ENCODE peak calls at places on chromosomes 13 and 19, in nine cellular contexts. W, P, H, J, Z, M, O, L and A are unnamed samples.

GRCh38 chr19:366951-367350 is 22.4 kb upstream of the MIER2 start:
- DNase-seq in W (no peak), P (no peak), H (no peak), J (no peak), Z (no peak), M (no peak), O (no peak), L (no peak), A (no peak)

GRCh38 chr13:110471156-110471832 is 90.2 kb downstream of the RAB20 start:
- DNase-seq in W (no peak), P (no peak), H (no peak), J (no peak), Z (no peak), M (peak), O (no peak), L (peak), A (no peak)

GRCh38 chr19:55581828-55582223 is 1.2 kb upstream of the ZNF579 start:
- DNase-seq in W (no peak), P (no peak), H (no peak), J (no peak), Z (no peak), M (no peak), O (no peak), L (no peak), A (no peak)

GRCh38 chr19:49362926-49363264 is 679 bp upstream of the TEAD2 start:
- DNase-seq in W (no peak), P (no peak), H (no peak), J (peak), Z (no peak), M (peak), O (no peak), L (peak), A (peak)

GRCh38 chr19:41264581-41265375 is 606 bp downstream of the HNRNPUL1 start:
- DNase-seq in W (no peak), P (peak), H (peak), J (peak), Z (peak), M (peak), O (no peak), L (peak), A (peak)

GRCh38 chr19:952049-952679 is 26.3 kb downstream of the ARID3A start:
- DNase-seq in W (no peak), P (no peak), H (no peak), J (no peak), Z (no peak), M (no peak), O (no peak), L (no peak), A (no peak)

GRCh38 chr13:61036715-61037114 is 378.9 kb downstream of the PCDH20 start:
- DNase-seq in W (no peak), P (no peak), H (no peak), J (no peak), Z (no peak), M (no peak), O (no peak), L (no peak), A (no peak)

GRCh38 chr13:30045916-30046704 is 195.7 kb upstream of the UBL3 start:
- DNase-seq in W (no peak), P (no peak), H (no peak), J (peak), Z (no peak), M (no peak), O (peak), L (no peak), A (peak)

GRCh38 chr13:33271759-33272158 is 13.8 kb downstream of the STARD13 start:
- DNase-seq in W (no peak), P (no peak), H (no peak), J (no peak), Z (no peak), M (no peak), O (no peak), L (no peak), A (no peak)

GRCh38 chr13:76556632-76557031 is 329.6 kb downstream of the KCTD12 start:
- DNase-seq in W (no peak), P (no peak), H (no peak), J (no peak), Z (no peak), M (no peak), O (no peak), L (no peak), A (no peak)

GRCh38 chr19:46635920-46636761 is at the start of gene GNG8:
- DNase-seq in W (no peak), P (no peak), H (no peak), J (no peak), Z (no peak), M (no peak), O (no peak), L (no peak), A (no peak)

GRCh38 chr19:3338541-3339181 is 27.7 kb upstream of the NFIC start:
- DNase-seq in W (no peak), P (no peak), H (peak), J (no peak), Z (no peak), M (no peak), O (no peak), L (no peak), A (no peak)

GRCh38 chr13:106103779-106104178 is 431.7 kb downstream of the EFNB2 start:
- DNase-seq in W (no peak), P (no peak), H (no peak), J (no peak), Z (no peak), M (no peak), O (no peak), L (no peak), A (no peak)

GRCh38 chr13:72163671-72164070 is 296.7 kb upstream of the DACH1 start:
- DNase-seq in W (no peak), P (no peak), H (no peak), J (no peak), Z (no peak), M (no peak), O (no peak), L (no peak), A (no peak)

GRCh38 chr13:49933511-49933910 is 2.6 kb downstream of the SPRYD7 start:
- DNase-seq in W (no peak), P (no peak), H (no peak), J (no peak), Z (no peak), M (no peak), O (no peak), L (no peak), A (no peak)

GRCh38 chr19:15114153-15114540 is 6.9 kb downstream of the SYDE1 start:
- DNase-seq in W (no peak), P (no peak), H (no peak), J (peak), Z (no peak), M (no peak), O (no peak), L (no peak), A (peak)

GRCh38 chr19:2578911-2579677 is 103.2 kb downstream of the GADD45B start:
- DNase-seq in W (peak), P (peak), H (peak), J (peak), Z (peak), M (peak), O (peak), L (peak), A (peak)

GRCh38 chr19:34260771-34261173 is 6.4 kb downstream of the GARRE1 start:
- DNase-seq in W (no peak), P (no peak), H (no peak), J (peak), Z (no peak), M (no peak), O (no peak), L (no peak), A (peak)

GRCh38 chr19:56760842-56761241 is 79.7 kb downstream of the PEG3 start:
- DNase-seq in W (no peak), P (no peak), H (no peak), J (no peak), Z (no peak), M (no peak), O (no peak), L (no peak), A (no peak)

GRCh38 chr19:13150187-13150918 is at the start of the genes IER2 and STX10:
- DNase-seq in W (peak), P (peak), H (peak), J (peak), Z (peak), M (peak), O (peak), L (peak), A (peak)

GRCh38 chr13:64684685-64685431 is 2545.3 kb downstream of the PCDH9 start:
- DNase-seq in W (no peak), P (no peak), H (no peak), J (peak), Z (no peak), M (no peak), O (no peak), L (no peak), A (no peak)

GRCh38 chr19:17576758-17577532 is 21.5 kb downstream of the COLGALT1 start:
- DNase-seq in W (no peak), P (no peak), H (no peak), J (peak), Z (peak), M (peak), O (no peak), L (peak), A (peak)

GRCh38 chr19:46718157-46718933 is 1.4 kb upstream of the PRKD2 start:
- DNase-seq in W (no peak), P (no peak), H (peak), J (no peak), Z (no peak), M (no peak), O (no peak), L (no peak), A (no peak)

GRCh38 chr13:47094734-47095434 is 198.0 kb upstream of the HTR2A start:
- DNase-seq in W (no peak), P (no peak), H (no peak), J (no peak), Z (no peak), M (no peak), O (no peak), L (no peak), A (no peak)

GRCh38 chr19:35167251-35168119 is 12.9 kb downstream of the FXYD5 start:
- DNase-seq in W (no peak), P (no peak), H (no peak), J (no peak), Z (no peak), M (no peak), O (no peak), L (no peak), A (no peak)

GRCh38 chr19:55620410-55620809 is 4.0 kb downstream of the ZNF784 start:
- DNase-seq in W (no peak), P (no peak), H (no peak), J (no peak), Z (no peak), M (no peak), O (no peak), L (no peak), A (no peak)

GRCh38 chr19:50378863-50379236 is 2.6 kb downstream of the NR1H2 start:
- DNase-seq in W (no peak), P (no peak), H (no peak), J (no peak), Z (no peak), M (no peak), O (no peak), L (no peak), A (no peak)

GRCh38 chr19:47120461-47120860 is 6.9 kb upstream of the ZC3H4 start:
- DNase-seq in W (no peak), P (no peak), H (no peak), J (no peak), Z (no peak), M (peak), O (no peak), L (no peak), A (no peak)

GRCh38 chr13:52010890-52011689 is at the start of gene ATP7B:
- DNase-seq in W (peak), P (no peak), H (peak), J (peak), Z (no peak), M (peak), O (no peak), L (no peak), A (peak)

GRCh38 chr19:43667524-43668405 is 2.2 kb downstream of the PLAUR start:
- DNase-seq in W (no peak), P (no peak), H (no peak), J (no peak), Z (no peak), M (peak), O (no peak), L (no peak), A (no peak)

GRCh38 chr19:53246498-53246897 is 8.2 kb downstream of the ZNF677 start:
- DNase-seq in W (no peak), P (no peak), H (no peak), J (no peak), Z (no peak), M (no peak), O (no peak), L (no peak), A (no peak)

GRCh38 chr13:45817833-45818232 is 33.7 kb downstream of the SIAH3 start:
- DNase-seq in W (no peak), P (no peak), H (no peak), J (no peak), Z (no peak), M (no peak), O (no peak), L (no peak), A (no peak)

GRCh38 chr19:10332158-10332964 is 968 bp downstream of the RAVER1 start:
- DNase-seq in W (no peak), P (no peak), H (no peak), J (no peak), Z (no peak), M (no peak), O (peak), L (no peak), A (peak)

GRCh38 chr13:39600766-39601165 is 2.2 kb downstream of the LHFPL6 start:
- DNase-seq in W (no peak), P (no peak), H (no peak), J (no peak), Z (no peak), M (no peak), O (no peak), L (peak), A (no peak)

GRCh38 chr13:65929436-65929835 is 1300.7 kb downstream of the PCDH9 start:
- DNase-seq in W (no peak), P (no peak), H (no peak), J (no peak), Z (no peak), M (no peak), O (no peak), L (no peak), A (no peak)

GRCh38 chr19:1748115-1748702 is 5.1 kb upstream of the ONECUT3 start:
- DNase-seq in W (no peak), P (no peak), H (no peak), J (no peak), Z (no peak), M (peak), O (no peak), L (no peak), A (no peak)

GRCh38 chr19:11598103-11598483 is 810 bp downstream of the ZNF627 start:
- DNase-seq in W (no peak), P (no peak), H (no peak), J (no peak), Z (no peak), M (no peak), O (no peak), L (no peak), A (no peak)

GRCh38 chr13:112867301-112867711 is 101.7 kb upstream of the MCF2L start:
- DNase-seq in W (no peak), P (no peak), H (no peak), J (no peak), Z (no peak), M (no peak), O (no peak), L (no peak), A (no peak)

GRCh38 chr19:34355201-34355600 is 9.8 kb upstream of the GPI start:
- DNase-seq in W (no peak), P (no peak), H (no peak), J (no peak), Z (no peak), M (no peak), O (no peak), L (no peak), A (no peak)

GRCh38 chr13:101209206-101209893 is 207.0 kb downstream of the NALCN start:
- DNase-seq in W (no peak), P (no peak), H (no peak), J (no peak), Z (no peak), M (no peak), O (no peak), L (no peak), A (no peak)